ENCODE peak calls at places on chromosomes 11 and 22, in nine cellular contexts. H is ELF-1; M is mesothelial cell of epicardium; A is globus pallidus; Q is activated gamma-delta T cell treated with Interleukin-2 at 50 U/mL for 16 hours; Y is AML-193; X is posterior vena cava; D is central memory CD8-positive, alpha-beta T cell; C is T-helper 22 cell. P is an unnamed sample.

GRCh38 chr22:31812977-31813605 is 59.3 kb downstream of the DEPDC5 start:
- DNase-seq in A (no peak), Q (no peak), M (no peak), X (no peak), D (no peak), H (no peak), Y (no peak), C (no peak), P (no peak)

GRCh38 chr11:64864473-64865285 is 13.7 kb downstream of the EHD1 start:
- DNase-seq in X (peak; percentile 95), Y (no peak), C (no peak), A (no peak), H (peak; percentile 47), Q (peak; percentile 43), D (no peak), M (no peak), P (no peak)

GRCh38 chr22:20904008-20904979 is 12.9 kb upstream of the CRKL start:
- DNase-seq in Y (peak; percentile 92), C (no peak), M (no peak), Q (no peak), A (no peak), X (peak; percentile 29), H (no peak), D (no peak), P (no peak)

GRCh38 chr11:112961751-112962747 is 829 bp downstream of the NCAM1 start:
- DNase-seq in X (peak; percentile 81), C (no peak), H (peak; percentile 38), M (peak; percentile 53), A (peak; percentile 76), Y (peak; percentile 46), Q (no peak), D (no peak), P (peak; percentile 22)

GRCh38 chr11:119910056-119910455 is 181.1 kb upstream of the NECTIN1 start:
- DNase-seq in A (peak; percentile 82), C (no peak), H (no peak), X (peak; percentile 56), Y (no peak), D (no peak), Q (no peak), M (no peak), P (no peak)

GRCh38 chr11:81237139-81237538 is 1496.5 kb downstream of the FAM181B start:
- DNase-seq in A (peak; percentile 36), X (no peak), C (no peak), Q (no peak), D (no peak), M (no peak), H (no peak), Y (peak; percentile 10), P (no peak)

GRCh38 chr11:44377914-44378321 is 68.0 kb upstream of the ALX4 start:
- DNase-seq in Q (no peak), D (no peak), C (no peak), Y (no peak), H (no peak), M (no peak), X (no peak), A (no peak), P (no peak)

GRCh38 chr11:42770444-42771065 is 541.2 kb upstream of the API5 start:
- DNase-seq in M (no peak), A (peak; percentile 47), D (no peak), X (no peak), Q (no peak), Y (peak; percentile 3), H (peak; percentile 7), C (no peak), P (no peak)

P was measured in progenitor cell of endocrine pancreas.